ENCODE peak calls at places on chromosomes 5 and 9, in seven cellular contexts. Q is CD8-positive, alpha-beta T cell; I is GM12864; G is esophagus squamous epithelium; Y is Caco-2; C is AG09309; N is left lung. R is an unnamed sample.

GRCh38 chr9:127167560-127168326 is 45.3 kb upstream of the ANGPTL2 start:
- DNase-seq in Q (no peak), I (no peak), G (no peak), Y (no peak), C (no peak), N (no peak), R (no peak)

GRCh38 chr5:40667171-40667663 is 12.5 kb upstream of the PTGER4 start:
- DNase-seq in Q (no peak), I (no peak), G (no peak), Y (no peak), C (no peak), N (no peak), R (no peak)

GRCh38 chr5:131679911-131680310 is 44.9 kb upstream of the RAPGEF6 start:
- DNase-seq in Q (no peak), I (no peak), G (no peak), Y (no peak), C (peak; percentile 69), N (no peak), R (no peak)

GRCh38 chr9:77864096-77864889 is 167.3 kb downstream of the GNAQ start:
- DNase-seq in Q (no peak), I (no peak), G (no peak), Y (no peak), C (no peak), N (no peak), R (peak; percentile 34)

GRCh38 chr5:54580997-54581741 is 63.6 kb downstream of the SNX18 start:
- DNase-seq in Q (no peak), I (no peak), G (no peak), Y (no peak), C (peak; percentile 37), N (no peak), R (no peak)

GRCh38 chr5:1010181-1010510 is 1.5 kb downstream of the NKD2 start:
- DNase-seq in Q (no peak), I (no peak), G (no peak), Y (peak; percentile 66), C (no peak), N (no peak), R (no peak)

GRCh38 chr9:119221281-119221680 is 148.0 kb downstream of the BRINP1 start:
- DNase-seq in Q (no peak), I (no peak), G (no peak), Y (no peak), C (no peak), N (no peak), R (no peak)

GRCh38 chr5:178530526-178530925 is 59.7 kb downstream of the COL23A1 start:
- DNase-seq in Q (no peak), I (no peak), G (no peak), Y (no peak), C (no peak), N (no peak), R (no peak)

GRCh38 chr9:107378031-107378430 is 95.0 kb downstream of the RAD23B start:
- DNase-seq in Q (no peak), I (no peak), G (no peak), Y (no peak), C (no peak), N (no peak), R (no peak)

GRCh38 chr5:14582797-14583137 is 1.2 kb downstream of the OTULINL start:
- DNase-seq in Q (no peak), I (no peak), G (no peak), Y (no peak), C (no peak), N (no peak), R (no peak)

GRCh38 chr9:126088336-126088735 is 238.3 kb upstream of the MVB12B start:
- DNase-seq in Q (no peak), I (no peak), G (no peak), Y (no peak), C (no peak), N (no peak), R (no peak)

GRCh38 chr9:71322311-71322710 is 200.9 kb upstream of the TRPM3 start:
- DNase-seq in Q (no peak), I (no peak), G (no peak), Y (no peak), C (no peak), N (no peak), R (no peak)

GRCh38 chr9:114386886-114387677 is 700 bp downstream of the AKNA start:
- DNase-seq in Q (peak; percentile 31), I (no peak), G (no peak), Y (no peak), C (no peak), N (peak; percentile 56), R (peak; percentile 46)

GRCh38 chr9:8419871-8420270 is 620.3 kb upstream of the DMAC1 start:
- DNase-seq in Q (no peak), I (no peak), G (no peak), Y (no peak), C (peak; percentile 14), N (no peak), R (no peak)

GRCh38 chr5:113678924-113679575 is 165.6 kb downstream of the YTHDC2 start:
- DNase-seq in Q (no peak), I (no peak), G (no peak), Y (peak; percentile 46), C (no peak), N (no peak), R (no peak)

GRCh38 chr5:102767864-102768263 is 12.8 kb downstream of the PAM start:
- DNase-seq in Q (no peak), I (no peak), G (no peak), Y (no peak), C (no peak), N (no peak), R (no peak)

GRCh38 chr9:11457809-11458785 is 845.3 kb upstream of the PTPRD start:
- DNase-seq in Q (no peak), I (no peak), G (no peak), Y (no peak), C (no peak), N (no peak), R (no peak)

DNA sequence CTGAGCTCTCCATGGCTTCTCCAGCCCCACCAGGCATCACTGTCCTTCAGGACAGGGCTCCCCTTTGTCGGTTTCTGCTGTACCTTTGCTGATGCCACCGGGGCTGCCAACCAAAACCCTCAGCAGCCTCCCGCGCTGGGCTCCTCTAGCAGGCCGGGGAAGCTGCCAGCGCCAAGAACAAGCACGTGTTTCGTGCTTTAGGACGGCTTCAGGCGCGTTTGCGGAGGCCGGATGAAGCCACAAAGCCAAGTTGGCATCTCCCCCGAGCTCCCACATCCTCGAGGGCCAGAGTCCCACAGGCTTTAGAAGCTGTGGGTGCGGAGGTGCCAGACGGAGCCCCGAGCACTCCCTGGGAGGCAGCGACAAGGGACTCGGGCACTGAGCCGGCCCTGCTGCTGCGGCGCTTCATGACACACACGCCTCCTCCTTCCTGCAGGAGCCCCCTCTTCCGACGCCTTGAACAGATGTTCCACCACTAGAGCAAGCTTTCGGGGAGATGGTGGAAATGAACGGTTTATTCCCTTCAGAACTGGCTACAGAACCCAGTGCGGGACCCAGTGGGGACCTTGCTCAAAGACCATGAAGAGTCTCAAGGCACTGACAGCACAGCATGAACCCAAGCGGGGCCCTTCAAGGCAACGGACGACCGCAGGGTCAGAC is 36.7 kb downstream of the SARDH start:
- DNase-seq in Q (peak; percentile 36), I (no peak), G (no peak), Y (no peak), C (no peak), N (peak; percentile 29), R (no peak)
- H3K4me3 ChIP-seq in Q (peak overlapping the region; percentile 69), I (no peak overlapping the region), G (no peak overlapping the region), Y (no peak overlapping the region), C (no peak overlapping the region), N (no peak overlapping the region), R (no peak overlapping the region)

GRCh38 chr5:95959051-95959963 is 2.3 kb downstream of the ELL2 start:
- DNase-seq in Q (no peak), I (no peak), G (no peak), Y (no peak), C (no peak), N (no peak), R (no peak)

GRCh38 chr5:95960802-95961616 is 642 bp downstream of the ELL2 start:
- DNase-seq in Q (peak; percentile 68), I (no peak), G (peak; percentile 60), Y (peak; percentile 92), C (no peak), N (peak; percentile 85), R (peak; percentile 88)

GRCh38 chr5:95961617-95962474 is at the start of gene ELL2:
- DNase-seq in Q (peak; percentile 94), I (peak; percentile 96), G (peak; percentile 99), Y (peak; percentile 99), C (peak; percentile 87), N (peak; percentile 99), R (peak; percentile 98)

GRCh38 chr5:95958308-95959014 is 3.2 kb downstream of the ELL2 start:
- DNase-seq in Q (no peak), I (no peak), G (no peak), Y (no peak), C (no peak), N (no peak), R (no peak)

GRCh38 chr5:95959964-95960801 is 1.5 kb downstream of the ELL2 start:
- DNase-seq in Q (peak; percentile 11), I (no peak), G (no peak), Y (no peak), C (no peak), N (no peak), R (no peak)
- TF ChIP-seq CTCF in Q (no peak), I (no peak), G (peak; percentile 17), Y (no peak), C (no peak), N (no peak), R (no peak)

GRCh38 chr9:129481424-129481823 is 139.5 kb downstream of the C9orf50 start:
- DNase-seq in Q (no peak), I (no peak), G (no peak), Y (no peak), C (no peak), N (no peak), R (no peak)
- H3K4me3 ChIP-seq in Q (no peak overlapping the region), I (no peak overlapping the region), G (peak overlapping the region; percentile 73), Y (peak overlapping the region; percentile 36), C (no peak overlapping the region), N (no peak overlapping the region), R (no peak overlapping the region)

GRCh38 chr5:82489668-82490067 is 211.5 kb upstream of the RPS23 start:
- DNase-seq in Q (no peak), I (no peak), G (no peak), Y (no peak), C (no peak), N (no peak), R (no peak)

GRCh38 chr5:82493217-82493616 is 215.1 kb upstream of the RPS23 start:
- DNase-seq in Q (no peak), I (no peak), G (no peak), Y (no peak), C (no peak), N (no peak), R (no peak)

GRCh38 chr5:82497242-82497641 is 219.1 kb upstream of the RPS23 start:
- DNase-seq in Q (no peak), I (no peak), G (no peak), Y (no peak), C (no peak), N (no peak), R (no peak)

GRCh38 chr5:82499845-82500244 is 221.7 kb upstream of the RPS23 start:
- DNase-seq in Q (no peak), I (no peak), G (no peak), Y (no peak), C (no peak), N (no peak), R (no peak)

DNA sequence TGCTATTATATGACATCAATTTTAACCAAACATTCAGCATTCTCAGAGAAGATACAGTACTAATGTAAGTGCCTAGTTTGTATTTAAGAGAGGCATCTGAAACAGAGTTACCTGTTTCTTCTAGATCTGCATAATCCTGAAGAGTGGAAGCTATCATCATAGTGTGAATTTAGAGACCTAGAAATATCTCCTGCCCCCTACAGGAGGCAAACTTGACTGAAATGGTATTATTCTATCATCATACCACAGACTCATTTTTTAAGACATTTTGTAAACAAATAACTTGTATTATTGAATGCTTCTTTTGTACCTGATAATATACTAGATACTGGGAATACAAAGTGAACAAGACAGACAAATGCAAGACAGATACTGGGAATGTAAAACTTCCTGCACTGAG is 216.8 kb upstream of the RPS23 start:
- DNase-seq in Q (no peak), I (no peak), G (no peak), Y (no peak), C (no peak), N (no peak), R (no peak)
- TF ChIP-seq CTCF in Q (no peak), I (peak; percentile 22), G (no peak), Y (no peak), C (no peak), N (peak; percentile 27), R (peak; percentile 17)

R was measured in GM06990.